ENCODE peak calls at places on chromosomes 7 and 10, in four cellular contexts. F is HepG2, L is K562, B is GM12878. H is an unnamed sample.

GRCh38 chr7:80140388-80140787 is 5.8 kb downstream of the GNAI1 start:
- DNase-seq in B (no peak), L (no peak), F (no peak), H (no peak)

GRCh38 chr10:124350806-124351205 is 67.9 kb downstream of the OAT start:
- DNase-seq in L (no peak), F (no peak), B (no peak), H (no peak)

GRCh38 chr7:24824400-24824799 is 67.1 kb upstream of the GSDME start:
- DNase-seq in F (no peak), L (no peak), B (no peak), H (no peak)

GRCh38 chr7:116672596-116673503 is 854 bp downstream of the MET start:
- DNase-seq in L (no peak), F (peak; percentile 9), B (no peak), H (no peak)

GRCh38 chr10:88322336-88323063 is 260.6 kb downstream of the RNLS start:
- DNase-seq in B (no peak), F (no peak), L (no peak), H (no peak)

GRCh38 chr10:99456207-99456606 is 25.8 kb upstream of the GOT1 start:
- DNase-seq in L (no peak), F (no peak), B (no peak), H (no peak)

GRCh38 chr7:26188291-26188999 is 12.1 kb downstream of the HNRNPA2B1 start:
- DNase-seq in F (no peak), L (no peak), B (no peak), H (no peak)

GRCh38 chr7:141695803-141696289 is 6.1 kb downstream of the DENND11 start:
- DNase-seq in F (peak; percentile 77), B (no peak), L (no peak), H (no peak)

GRCh38 chr10:30493609-30494530 is 59.9 kb downstream of the MAP3K8 start:
- DNase-seq in L (peak; percentile 69), B (no peak), F (peak; percentile 60), H (no peak)

GRCh38 chr7:77331938-77332695 is 84.0 kb downstream of the GSAP start:
- DNase-seq in F (peak; percentile 76), B (peak; percentile 95), L (peak; percentile 86), H (peak; percentile 15)

GRCh38 chr10:105585215-105585614 is 944.1 kb downstream of the SORCS3 start:
- DNase-seq in B (no peak), F (no peak), L (no peak), H (no peak)

GRCh38 chr10:71878327-71879034 is 27.4 kb upstream of the PSAP start:
- DNase-seq in L (peak; percentile 76), B (no peak), F (no peak), H (no peak)

GRCh38 chr10:71881956-71882355 is 30.9 kb upstream of the PSAP start:
- DNase-seq in L (no peak), B (no peak), F (no peak), H (no peak)

GRCh38 chr10:71887767-71888166 is 36.7 kb upstream of the PSAP start:
- DNase-seq in L (no peak), F (no peak), B (no peak), H (no peak)

GRCh38 chr10:71880425-71881306 is 29.6 kb upstream of the PSAP start:
- DNase-seq in F (peak; percentile 60), L (no peak), B (no peak), H (no peak)

DNA sequence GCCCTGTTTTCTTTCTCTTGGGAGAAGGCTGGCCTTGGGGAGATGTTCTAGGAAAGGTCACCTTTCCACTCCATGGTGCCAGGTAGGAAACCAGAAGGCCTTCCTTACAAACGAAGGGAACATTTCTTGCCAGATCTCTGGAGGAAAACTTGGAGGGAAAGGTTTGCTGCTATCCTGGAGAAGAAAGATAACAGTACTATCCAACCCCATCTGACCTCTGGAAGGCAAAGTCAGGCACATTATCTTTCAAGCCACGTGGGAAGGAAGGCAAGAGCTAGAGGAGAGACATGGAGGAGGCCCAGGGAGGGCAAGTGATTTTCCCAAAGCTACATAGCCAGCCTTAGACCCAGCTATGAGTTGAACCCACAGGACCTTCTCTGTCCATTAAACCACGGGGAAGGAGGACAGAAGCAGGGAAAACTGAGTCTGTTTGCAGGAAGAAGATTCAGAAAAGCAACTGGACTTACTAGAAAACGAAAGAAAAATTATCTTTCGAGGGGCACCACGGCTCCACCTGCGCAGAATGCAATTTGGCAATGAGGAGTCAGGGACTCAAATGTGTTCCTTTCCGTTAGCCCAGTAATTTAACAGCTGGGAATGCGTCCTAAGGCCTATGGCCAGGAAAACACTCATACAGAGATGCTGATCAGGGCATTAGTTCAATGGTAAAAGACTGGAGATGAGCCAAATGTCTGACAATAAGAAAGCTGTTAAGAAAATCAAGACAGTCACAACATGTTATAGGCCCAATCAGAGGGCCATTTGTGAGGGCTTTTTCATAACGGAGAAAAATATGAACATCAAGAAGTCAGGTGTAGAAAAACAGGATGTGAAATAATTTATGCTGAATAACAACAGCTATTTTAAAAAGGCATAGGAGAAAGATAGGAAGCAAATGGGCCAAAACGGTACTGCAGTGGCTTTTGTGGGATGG is 32.0 kb upstream of the PSAP start:
- DNase-seq in F (no peak), B (no peak), L (peak; percentile 77), H (no peak)
- TF ChIP-seq ZNF274 in F (no peak), B (no peak), L (no peak), H (no peak)

DNA sequence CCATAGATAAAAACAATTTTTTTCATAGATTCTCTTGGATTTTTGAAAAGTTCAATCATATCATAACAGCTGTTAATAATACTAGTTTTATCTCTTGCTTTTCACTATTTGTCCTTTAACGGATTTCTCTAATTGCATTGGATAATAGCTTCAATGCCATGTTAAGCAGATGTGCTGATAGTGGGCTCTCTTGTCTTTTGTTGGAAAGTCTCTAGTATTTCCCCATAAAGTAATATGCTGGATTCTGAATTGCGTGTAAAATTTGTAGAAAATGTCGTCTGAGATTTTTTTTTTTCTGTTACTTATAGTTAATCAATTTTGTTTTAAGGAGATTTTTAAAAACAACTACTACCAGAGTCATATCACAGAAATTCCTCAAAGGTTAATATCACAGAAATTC is 53.3 kb downstream of the TFPI2 start:
- DNase-seq in F (no peak), L (no peak), B (no peak), H (no peak)
- TF ChIP-seq CREB1 in F (no peak), L (no peak), B (no peak), H (no peak)

GRCh38 chr7:93331706-93332105 is 99.5 kb downstream of the VPS50 start:
- DNase-seq in F (no peak), L (peak; percentile 6), B (no peak), H (no peak)

GRCh38 chr7:93332172-93332571 is 100.0 kb downstream of the VPS50 start:
- DNase-seq in F (no peak), L (peak; percentile 10), B (no peak), H (no peak)

DNA sequence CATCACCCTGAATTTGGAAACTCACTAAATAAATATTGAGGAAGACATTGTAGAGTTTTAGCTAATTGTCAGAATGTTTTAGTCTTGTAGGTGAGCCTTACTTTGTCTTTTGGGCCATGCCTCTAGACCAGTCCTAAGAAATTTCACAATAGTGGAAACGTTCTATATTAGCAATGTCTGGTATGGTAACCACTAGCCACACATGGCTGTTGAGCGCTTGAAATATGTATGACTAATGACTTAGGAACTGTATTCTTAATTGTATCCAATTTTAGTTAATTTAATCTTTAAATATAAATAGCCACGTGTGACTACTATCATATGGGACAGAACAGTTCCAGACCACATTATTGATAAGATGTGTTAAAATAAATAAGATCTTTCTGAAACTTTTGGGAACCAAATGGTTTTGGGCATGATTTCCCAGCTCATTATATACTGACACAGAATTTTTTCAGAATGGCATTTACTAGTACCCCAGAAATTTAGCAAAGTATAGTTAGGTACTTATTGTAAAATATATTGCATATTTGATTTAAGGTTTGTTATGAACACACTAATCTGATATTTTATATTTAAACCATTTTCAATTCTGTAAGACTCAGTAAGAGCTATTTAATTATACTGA is 95.0 kb downstream of the VPS50 start:
- DNase-seq in L (no peak), F (no peak), B (no peak), H (no peak)
- TF ChIP-seq ZNF274 in L (no peak), F (no peak), B (no peak), H (no peak)

GRCh38 chr10:127565583-127565982 is 16.5 kb downstream of the NPS start:
- DNase-seq in L (no peak), F (no peak), B (no peak), H (no peak)

GRCh38 chr10:127569210-127569609 is 20.1 kb downstream of the NPS start:
- DNase-seq in B (no peak), F (no peak), L (no peak), H (no peak)

GRCh38 chr10:127564644-127565043 is 15.5 kb downstream of the NPS start:
- DNase-seq in F (peak; percentile 16), L (no peak), B (no peak), H (no peak)

DNA sequence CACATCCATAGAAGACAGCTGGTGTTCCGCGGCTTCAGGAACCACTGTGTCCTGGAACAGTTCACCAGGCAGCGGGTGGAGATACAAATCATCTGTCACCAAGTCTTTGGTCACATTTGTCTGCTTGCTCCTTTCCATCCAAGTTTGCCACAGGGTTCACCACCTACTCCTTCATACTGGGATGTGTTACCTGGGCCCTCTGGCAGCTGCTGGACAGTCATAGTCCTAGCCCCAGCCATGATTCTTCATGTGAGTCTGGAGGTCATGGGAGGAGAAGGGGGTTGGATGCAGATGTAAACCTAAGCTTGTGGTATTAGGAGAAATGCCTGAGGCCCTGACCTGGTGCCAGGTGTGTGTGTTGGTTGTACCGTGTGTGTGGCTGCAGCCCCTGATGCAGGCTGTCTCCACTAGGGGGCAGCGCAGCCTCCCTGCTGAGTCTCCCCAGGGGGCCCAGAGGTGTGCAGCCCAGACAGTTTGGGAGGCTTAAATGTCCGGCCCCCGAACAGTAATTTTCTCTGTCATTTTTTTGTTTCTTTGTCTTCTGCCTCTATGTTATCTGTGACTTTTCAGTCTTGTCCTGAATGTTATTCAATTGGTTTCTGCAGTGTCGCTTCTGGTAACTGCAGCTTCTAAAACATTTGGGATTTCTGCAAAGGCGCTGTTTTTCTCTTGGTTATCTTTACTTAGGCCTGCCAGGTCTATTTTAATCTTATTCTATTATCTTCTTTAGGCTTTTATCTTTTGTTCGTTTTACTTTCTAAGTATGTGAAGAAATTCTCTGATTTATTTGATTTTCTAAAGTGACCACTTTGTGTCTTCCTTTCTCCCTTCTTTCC is 14.8 kb downstream of the NPS start:
- DNase-seq in B (no peak), L (peak; percentile 13), F (no peak), H (no peak)
- TF ChIP-seq CREB1 in B (no peak), L (no peak), F (no peak), H (no peak)

GRCh38 chr7:107210400-107210799 is 41.6 kb downstream of the HBP1 start:
- DNase-seq in B (no peak), L (no peak), F (no peak), H (no peak)
- TF ChIP-seq ZNF274 in B (no peak), L (no peak), F (no peak), H (no peak)

GRCh38 chr7:122549578-122549977 is 149.3 kb downstream of the RNF133 start:
- DNase-seq in B (no peak), F (peak; percentile 68), L (no peak), H (no peak)

GRCh38 chr7:122543891-122544290 is 155.0 kb downstream of the RNF133 start:
- DNase-seq in L (no peak), B (no peak), F (no peak), H (no peak)

GRCh38 chr7:122544463-122544862 is 154.5 kb downstream of the RNF133 start:
- DNase-seq in L (no peak), B (peak; percentile 49), F (no peak), H (no peak)

GRCh38 chr7:122550545-122550944 is 148.4 kb downstream of the RNF133 start:
- DNase-seq in L (no peak), F (no peak), B (no peak), H (no peak)

DNA sequence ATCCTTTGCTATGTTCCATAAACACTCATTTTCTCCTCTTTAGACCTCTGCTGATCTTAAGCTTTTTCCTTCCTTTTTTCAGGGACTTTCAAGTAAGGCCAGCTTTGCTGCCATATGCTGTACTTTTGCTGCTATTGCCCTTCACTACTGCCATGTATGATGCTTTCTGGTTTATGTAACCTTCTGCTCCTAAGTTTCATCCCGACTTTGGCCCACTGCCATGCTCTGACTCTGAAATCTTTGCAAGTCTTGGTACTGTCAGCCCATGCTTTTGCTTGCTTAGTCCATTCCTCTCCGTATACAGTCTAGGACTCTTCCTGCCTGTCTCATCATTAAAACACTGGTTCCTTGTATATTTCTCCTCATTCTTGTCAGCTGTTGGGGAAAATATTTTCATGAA is 152.4 kb downstream of the RNF133 start:
- DNase-seq in B (no peak), L (no peak), F (no peak), H (no peak)
- TF ChIP-seq CREB1 in B (no peak), L (no peak), F (no peak), H (no peak)

H was measured in H1.